ENCODE peak calls at places on chromosomes 5 and 9, in four cellular contexts. One of them, this sample, is unnamed.

GRCh38 chr5:6159864-6160199 is 218.5 kb downstream of the MED10 start:
- DNase-seq in Right ventricle myocardium inferior: no peak
- DNase-seq in Right ventricle myocardium superior: no peak
- DNase-seq in astrocyte of the spinal cord: no peak
- DNase-seq in this sample: no peak

GRCh38 chr5:1908931-1909330 is 26.2 kb upstream of the IRX4 start:
- DNase-seq in Right ventricle myocardium inferior: no peak
- DNase-seq in Right ventricle myocardium superior: no peak
- DNase-seq in astrocyte of the spinal cord: no peak
- DNase-seq in this sample: no peak

GRCh38 chr9:92455217-92455616 is 27.1 kb downstream of the ASPN start:
- DNase-seq in Right ventricle myocardium inferior: no peak
- DNase-seq in Right ventricle myocardium superior: no peak
- DNase-seq in astrocyte of the spinal cord: no peak
- DNase-seq in this sample: no peak

GRCh38 chr9:98935064-98935463 is 8.6 kb upstream of the COL15A1 start:
- DNase-seq in Right ventricle myocardium inferior: no peak
- DNase-seq in Right ventricle myocardium superior: no peak
- DNase-seq in astrocyte of the spinal cord: no peak
- DNase-seq in this sample: no peak

GRCh38 chr5:134732819-134733218 is 5.5 kb upstream of the CAMLG start:
- DNase-seq in Right ventricle myocardium inferior: no peak
- DNase-seq in Right ventricle myocardium superior: no peak
- DNase-seq in astrocyte of the spinal cord: no peak
- DNase-seq in this sample: no peak

GRCh38 chr5:107814183-107814582 is 143.4 kb upstream of the EFNA5 start:
- DNase-seq in Right ventricle myocardium inferior: no peak
- DNase-seq in Right ventricle myocardium superior: no peak
- DNase-seq in astrocyte of the spinal cord: no peak
- DNase-seq in this sample: no peak

GRCh38 chr9:35903049-35903448 is 3.0 kb upstream of the HRCT1 start:
- DNase-seq in Right ventricle myocardium inferior: no peak
- DNase-seq in Right ventricle myocardium superior: no peak
- DNase-seq in astrocyte of the spinal cord: peak
- DNase-seq in this sample: no peak

GRCh38 chr9:106557996-106558667 is 304.8 kb upstream of the ZNF462 start:
- DNase-seq in Right ventricle myocardium inferior: no peak
- DNase-seq in Right ventricle myocardium superior: no peak
- DNase-seq in astrocyte of the spinal cord: no peak
- DNase-seq in this sample: no peak

GRCh38 chr5:96934291-96934694 is 1.6 kb upstream of the LNPEP start:
- DNase-seq in Right ventricle myocardium inferior: no peak
- DNase-seq in Right ventricle myocardium superior: no peak
- DNase-seq in astrocyte of the spinal cord: no peak
- DNase-seq in this sample: no peak

GRCh38 chr9:107810493-107810931 is 320.9 kb upstream of the KLF4 start:
- DNase-seq in Right ventricle myocardium inferior: no peak
- DNase-seq in Right ventricle myocardium superior: no peak
- DNase-seq in astrocyte of the spinal cord: no peak
- DNase-seq in this sample: no peak

GRCh38 chr9:68983008-68983411 is 30.9 kb downstream of the PRKACG start:
- DNase-seq in Right ventricle myocardium inferior: no peak
- DNase-seq in Right ventricle myocardium superior: no peak
- DNase-seq in astrocyte of the spinal cord: no peak
- DNase-seq in this sample: no peak

GRCh38 chr9:91741529-91741928 is 208.5 kb downstream of the ROR2 start:
- DNase-seq in Right ventricle myocardium inferior: no peak
- DNase-seq in Right ventricle myocardium superior: no peak
- DNase-seq in astrocyte of the spinal cord: peak
- DNase-seq in this sample: no peak

GRCh38 chr9:89808801-89809200 is 204.0 kb downstream of the GADD45G start:
- DNase-seq in Right ventricle myocardium inferior: no peak
- DNase-seq in Right ventricle myocardium superior: no peak
- DNase-seq in astrocyte of the spinal cord: peak
- DNase-seq in this sample: no peak

GRCh38 chr5:143213231-143213850 is 190.1 kb downstream of the NR3C1 start:
- DNase-seq in Right ventricle myocardium inferior: no peak
- DNase-seq in Right ventricle myocardium superior: no peak
- DNase-seq in astrocyte of the spinal cord: peak
- DNase-seq in this sample: no peak

GRCh38 chr9:38621434-38622082 is 1.2 kb upstream of the ANKRD18A start:
- DNase-seq in Right ventricle myocardium inferior: peak
- DNase-seq in Right ventricle myocardium superior: peak
- DNase-seq in astrocyte of the spinal cord: peak
- DNase-seq in this sample: peak

GRCh38 chr5:133938932-133939331 is 29.5 kb downstream of the C5orf15 start:
- DNase-seq in Right ventricle myocardium inferior: no peak
- DNase-seq in Right ventricle myocardium superior: no peak
- DNase-seq in astrocyte of the spinal cord: no peak
- DNase-seq in this sample: no peak

GRCh38 chr9:87099383-87099782 is 152.1 kb upstream of the GAS1 start:
- DNase-seq in Right ventricle myocardium inferior: no peak
- DNase-seq in Right ventricle myocardium superior: no peak
- DNase-seq in astrocyte of the spinal cord: no peak
- DNase-seq in this sample: no peak

GRCh38 chr9:18829066-18829465 is 203.9 kb downstream of the SAXO1 start:
- DNase-seq in Right ventricle myocardium inferior: no peak
- DNase-seq in Right ventricle myocardium superior: no peak
- DNase-seq in astrocyte of the spinal cord: no peak
- DNase-seq in this sample: no peak

GRCh38 chr9:114551750-114552685 is 35.6 kb upstream of the ATP6V1G1 start:
- DNase-seq in Right ventricle myocardium inferior: no peak
- DNase-seq in Right ventricle myocardium superior: no peak
- DNase-seq in astrocyte of the spinal cord: peak
- DNase-seq in this sample: no peak

This sample was measured in psoas muscle.